ENCODE peak calls at places on chromosomes 12 and 14, in nine cellular contexts. X, F, D, V, L, T, C, R and N are unnamed samples.

GRCh38 chr14:69574266-69574953 is at the start of gene CCDC177:
- DNase-seq in X (peak), F (peak), D (peak), V (peak), L (peak), T (peak), C (peak), R (peak), N (peak)

GRCh38 chr14:24316597-24316950 is 5.3 kb downstream of the LTB4R start:
- DNase-seq in X (no peak), F (no peak), D (no peak), V (no peak), L (no peak), T (no peak), C (no peak), R (no peak), N (no peak)

GRCh38 chr14:100583245-100583644 is 4.0 kb downstream of the BEGAIN start:
- DNase-seq in X (no peak), F (no peak), D (no peak), V (no peak), L (no peak), T (no peak), C (no peak), R (no peak), N (no peak)

GRCh38 chr14:23567186-23568020 is at the start of gene AP1G2:
- DNase-seq in X (peak), F (no peak), D (peak), V (peak), L (peak), T (peak), C (peak), R (peak), N (peak)

GRCh38 chr14:54737132-54737711 is 165.4 kb downstream of the GCH1 start:
- DNase-seq in X (no peak), F (no peak), D (no peak), V (no peak), L (no peak), T (peak), C (no peak), R (no peak), N (peak)

GRCh38 chr12:118038122-118038521 is 21.6 kb downstream of the RFC5 start:
- DNase-seq in X (no peak), F (no peak), D (no peak), V (no peak), L (no peak), T (no peak), C (no peak), R (no peak), N (no peak)

GRCh38 chr14:31251028-31251958 is 43.7 kb upstream of the HECTD1 start:
- DNase-seq in X (no peak), F (no peak), D (no peak), V (no peak), L (no peak), T (no peak), C (no peak), R (no peak), N (no peak)

GRCh38 chr14:54116972-54117371 is 160.3 kb upstream of the BMP4 start:
- DNase-seq in X (no peak), F (no peak), D (no peak), V (no peak), L (no peak), T (no peak), C (no peak), R (no peak), N (peak)

GRCh38 chr14:29262979-29263378 is 496.4 kb downstream of the FOXG1 start:
- DNase-seq in X (no peak), F (no peak), D (no peak), V (no peak), L (no peak), T (no peak), C (no peak), R (no peak), N (no peak)

GRCh38 chr14:93936245-93936644 is 9.1 kb downstream of the FAM181A start:
- DNase-seq in X (no peak), F (no peak), D (no peak), V (no peak), L (no peak), T (peak), C (no peak), R (peak), N (peak)